ENCODE peak calls at places on chromosomes 1 and 21, in five cellular contexts. One of them, this sample, is unnamed.

GRCh38 chr1:94542088-94542671 is 621 bp upstream of the F3 start:
- DNase-seq in fibroblast of the aortic adventitia: no peak
- DNase-seq in coronary artery: no peak
- DNase-seq in GM10248: peak
- DNase-seq in uterus: peak
- DNase-seq in this sample: no peak

GRCh38 chr1:209871006-209871405 is 43.2 kb downstream of the UTP25 start:
- DNase-seq in fibroblast of the aortic adventitia: no peak
- DNase-seq in uterus: no peak
- DNase-seq in GM10248: no peak
- DNase-seq in coronary artery: no peak
- DNase-seq in this sample: no peak

GRCh38 chr1:58249729-58250586 is 296.6 kb downstream of the OMA1 start:
- DNase-seq in fibroblast of the aortic adventitia: peak
- DNase-seq in GM10248: peak
- DNase-seq in coronary artery: no peak
- DNase-seq in uterus: peak
- DNase-seq in this sample: no peak

GRCh38 chr1:172870901-172871606 is 179.7 kb downstream of the TNFSF18 start:
- DNase-seq in coronary artery: no peak
- DNase-seq in uterus: no peak
- DNase-seq in fibroblast of the aortic adventitia: no peak
- DNase-seq in GM10248: no peak
- DNase-seq in this sample: no peak

GRCh38 chr1:12756756-12757433 is 10.9 kb downstream of the CFAP107 start:
- DNase-seq in GM10248: no peak
- DNase-seq in uterus: no peak
- DNase-seq in fibroblast of the aortic adventitia: no peak
- DNase-seq in coronary artery: no peak
- DNase-seq in this sample: no peak

GRCh38 chr1:165369255-165369848 is 12.8 kb upstream of the LMX1A start:
- DNase-seq in GM10248: peak
- DNase-seq in fibroblast of the aortic adventitia: peak
- DNase-seq in uterus: peak
- DNase-seq in coronary artery: no peak
- DNase-seq in this sample: no peak

GRCh38 chr1:162370721-162371120 is 5.9 kb downstream of the SPATA46 start:
- DNase-seq in GM10248: no peak
- DNase-seq in fibroblast of the aortic adventitia: no peak
- DNase-seq in coronary artery: no peak
- DNase-seq in uterus: no peak
- DNase-seq in this sample: no peak

GRCh38 chr1:241639653-241640148 is 468 bp downstream of the CHML start:
- DNase-seq in fibroblast of the aortic adventitia: peak
- DNase-seq in coronary artery: peak
- DNase-seq in uterus: no peak
- DNase-seq in GM10248: peak
- DNase-seq in this sample: no peak

GRCh38 chr1:234772345-234773147 is 162.6 kb upstream of the IRF2BP2 start:
- DNase-seq in GM10248: peak
- DNase-seq in uterus: peak
- DNase-seq in fibroblast of the aortic adventitia: peak
- DNase-seq in coronary artery: peak
- DNase-seq in this sample: peak

GRCh38 chr1:224498574-224499170 is 64.1 kb upstream of the WDR26 start:
- DNase-seq in coronary artery: no peak
- DNase-seq in uterus: no peak
- DNase-seq in GM10248: no peak
- DNase-seq in fibroblast of the aortic adventitia: no peak
- DNase-seq in this sample: no peak

GRCh38 chr1:60111118-60111517 is 37.5 kb upstream of the C1orf87 start:
- DNase-seq in fibroblast of the aortic adventitia: no peak
- DNase-seq in uterus: no peak
- DNase-seq in GM10248: no peak
- DNase-seq in coronary artery: no peak
- DNase-seq in this sample: no peak

GRCh38 chr1:225458222-225458631 is 30.4 kb upstream of the LBR start:
- DNase-seq in GM10248: no peak
- DNase-seq in uterus: no peak
- DNase-seq in coronary artery: no peak
- DNase-seq in fibroblast of the aortic adventitia: peak
- DNase-seq in this sample: no peak

GRCh38 chr21:38853421-38853919 is 47.7 kb downstream of the ETS2 start:
- DNase-seq in coronary artery: no peak
- DNase-seq in fibroblast of the aortic adventitia: peak
- DNase-seq in GM10248: no peak
- DNase-seq in uterus: no peak
- DNase-seq in this sample: no peak

GRCh38 chr21:28906841-28907240 is 85.8 kb downstream of the LTN1 start:
- DNase-seq in coronary artery: no peak
- DNase-seq in uterus: no peak
- DNase-seq in fibroblast of the aortic adventitia: no peak
- DNase-seq in GM10248: no peak
- DNase-seq in this sample: no peak

GRCh38 chr1:166514067-166514466 is 325.2 kb upstream of the POGK start:
- DNase-seq in fibroblast of the aortic adventitia: no peak
- DNase-seq in uterus: no peak
- DNase-seq in coronary artery: no peak
- DNase-seq in GM10248: no peak
- DNase-seq in this sample: no peak

GRCh38 chr1:67355745-67356424 is 48.2 kb downstream of the IL12RB2 start:
- DNase-seq in GM10248: no peak
- DNase-seq in fibroblast of the aortic adventitia: peak
- DNase-seq in uterus: no peak
- DNase-seq in coronary artery: no peak
- DNase-seq in this sample: no peak

GRCh38 chr1:247241687-247242086 is 14.2 kb upstream of the VN1R5 start:
- DNase-seq in fibroblast of the aortic adventitia: no peak
- DNase-seq in uterus: no peak
- DNase-seq in GM10248: no peak
- DNase-seq in coronary artery: no peak
- DNase-seq in this sample: no peak

GRCh38 chr1:75625795-75626194 is 14.9 kb upstream of the SLC44A5 start:
- DNase-seq in fibroblast of the aortic adventitia: no peak
- DNase-seq in coronary artery: no peak
- DNase-seq in uterus: no peak
- DNase-seq in GM10248: no peak
- DNase-seq in this sample: no peak

GRCh38 chr1:170663011-170663410 is 920 bp upstream of the PRRX1 start:
- DNase-seq in coronary artery: no peak
- DNase-seq in uterus: no peak
- DNase-seq in GM10248: no peak
- DNase-seq in fibroblast of the aortic adventitia: peak
- DNase-seq in this sample: no peak

GRCh38 chr21:16304700-16305099 is 574.9 kb downstream of the USP25 start:
- DNase-seq in fibroblast of the aortic adventitia: peak
- DNase-seq in coronary artery: no peak
- DNase-seq in GM10248: no peak
- DNase-seq in uterus: no peak
- DNase-seq in this sample: no peak

GRCh38 chr1:221816899-221817298 is 75.0 kb upstream of the DUSP10 start:
- DNase-seq in coronary artery: no peak
- DNase-seq in uterus: no peak
- DNase-seq in fibroblast of the aortic adventitia: peak
- DNase-seq in GM10248: no peak
- DNase-seq in this sample: no peak

GRCh38 chr1:162087118-162087517 is 17.6 kb downstream of the NOS1AP start:
- DNase-seq in fibroblast of the aortic adventitia: no peak
- DNase-seq in GM10248: no peak
- DNase-seq in coronary artery: no peak
- DNase-seq in uterus: no peak
- DNase-seq in this sample: no peak

GRCh38 chr1:192436441-192437078 is 119.8 kb downstream of the RGS21 start:
- DNase-seq in coronary artery: no peak
- DNase-seq in GM10248: no peak
- DNase-seq in uterus: no peak
- DNase-seq in fibroblast of the aortic adventitia: no peak
- DNase-seq in this sample: no peak

GRCh38 chr1:202014915-202015676 is 4.7 kb downstream of the ELF3 start:
- DNase-seq in fibroblast of the aortic adventitia: no peak
- DNase-seq in GM10248: no peak
- DNase-seq in uterus: no peak
- DNase-seq in coronary artery: no peak
- DNase-seq in this sample: no peak

GRCh38 chr1:89322402-89322801 is 41.5 kb upstream of the GBP6 start:
- DNase-seq in uterus: no peak
- DNase-seq in fibroblast of the aortic adventitia: no peak
- DNase-seq in coronary artery: no peak
- DNase-seq in GM10248: no peak
- DNase-seq in this sample: no peak

GRCh38 chr1:3434406-3435110 is 19.9 kb upstream of the ARHGEF16 start:
- DNase-seq in GM10248: no peak
- DNase-seq in uterus: no peak
- DNase-seq in fibroblast of the aortic adventitia: no peak
- DNase-seq in coronary artery: no peak
- DNase-seq in this sample: no peak

GRCh38 chr1:80533178-80533577 is 1267.6 kb upstream of the ADGRL2 start:
- DNase-seq in GM10248: no peak
- DNase-seq in fibroblast of the aortic adventitia: no peak
- DNase-seq in uterus: no peak
- DNase-seq in coronary artery: no peak
- DNase-seq in this sample: no peak

DNA sequence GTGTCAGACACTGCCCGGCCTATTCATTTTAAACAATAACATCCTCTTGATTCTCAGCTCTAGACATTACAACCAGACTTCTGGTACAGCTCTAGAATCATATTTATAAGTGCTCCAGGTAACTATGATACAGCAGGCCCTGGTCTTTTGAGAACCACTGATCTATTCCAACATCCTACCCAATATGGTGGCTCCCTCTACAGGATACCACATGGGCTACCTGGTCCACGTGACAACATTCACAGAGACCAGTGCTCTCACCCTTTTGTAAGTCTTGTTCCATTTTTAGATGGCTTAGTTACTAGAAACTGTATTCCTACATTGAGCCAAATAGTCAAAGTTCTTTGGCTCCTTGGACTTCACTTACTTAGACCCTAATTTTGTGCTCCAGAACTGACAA is 102.9 kb downstream of the PTPN14 start:
- DNase-seq in coronary artery: no peak
- DNase-seq in uterus: no peak
- DNase-seq in fibroblast of the aortic adventitia: no peak
- DNase-seq in GM10248: no peak
- DNase-seq in this sample: no peak
- TF ChIP-seq CTCF in coronary artery: no peak
- TF ChIP-seq CTCF in uterus: no peak
- TF ChIP-seq CTCF in fibroblast of the aortic adventitia: no peak
- TF ChIP-seq CTCF in GM10248: no peak
- TF ChIP-seq CTCF in this sample: no peak

DNA sequence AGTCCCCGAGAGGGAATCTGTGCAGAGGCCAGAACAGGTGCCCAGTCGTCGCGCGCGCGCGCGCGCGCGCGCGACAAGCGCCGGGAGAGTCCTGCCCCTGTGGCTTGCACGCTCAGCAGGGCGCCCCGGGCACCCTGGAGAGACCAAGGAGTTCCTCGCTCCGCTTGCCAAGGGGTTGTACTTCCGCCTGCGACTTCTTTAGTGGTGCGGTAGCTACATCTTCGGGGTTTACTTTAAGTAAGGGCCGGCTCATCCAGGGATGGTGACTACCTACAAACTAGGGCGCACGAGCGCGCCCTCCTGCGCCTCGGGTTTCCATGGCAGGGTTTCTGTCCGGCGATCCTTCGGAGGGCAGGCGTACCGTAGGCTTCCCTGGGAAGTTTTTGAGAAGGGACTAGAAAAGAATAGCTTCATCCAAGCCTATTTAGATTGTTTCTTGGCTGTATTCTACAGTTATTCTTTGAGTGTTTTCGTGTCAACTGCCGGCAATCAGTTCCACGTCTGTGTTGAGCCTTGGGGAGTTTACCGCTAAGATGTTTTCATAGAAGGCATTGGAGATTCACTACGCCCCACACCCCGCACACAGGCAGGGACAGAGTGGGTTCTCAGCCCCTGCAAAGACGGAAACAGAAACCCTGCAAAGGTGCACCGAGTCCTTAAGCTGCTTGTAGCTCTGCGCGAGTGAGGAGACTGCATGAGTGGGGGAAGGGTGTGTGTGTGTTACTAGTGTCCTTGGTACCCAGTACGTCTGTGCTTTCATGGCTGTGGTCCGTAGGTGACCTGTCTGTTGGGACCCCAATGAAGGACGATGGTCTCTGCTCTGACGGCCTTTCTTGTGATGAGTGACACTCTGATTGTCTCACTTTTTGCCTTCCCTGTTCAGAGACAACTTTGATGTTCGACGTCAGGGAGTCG is 1.7 kb downstream of the LHX4 start:
- DNase-seq in fibroblast of the aortic adventitia: peak
- DNase-seq in uterus: no peak
- DNase-seq in coronary artery: no peak
- DNase-seq in GM10248: peak
- DNase-seq in this sample: no peak
- TF ChIP-seq CTCF in fibroblast of the aortic adventitia: no peak
- TF ChIP-seq CTCF in uterus: no peak
- TF ChIP-seq CTCF in coronary artery: no peak
- TF ChIP-seq CTCF in GM10248: no peak
- TF ChIP-seq CTCF in this sample: no peak

DNA sequence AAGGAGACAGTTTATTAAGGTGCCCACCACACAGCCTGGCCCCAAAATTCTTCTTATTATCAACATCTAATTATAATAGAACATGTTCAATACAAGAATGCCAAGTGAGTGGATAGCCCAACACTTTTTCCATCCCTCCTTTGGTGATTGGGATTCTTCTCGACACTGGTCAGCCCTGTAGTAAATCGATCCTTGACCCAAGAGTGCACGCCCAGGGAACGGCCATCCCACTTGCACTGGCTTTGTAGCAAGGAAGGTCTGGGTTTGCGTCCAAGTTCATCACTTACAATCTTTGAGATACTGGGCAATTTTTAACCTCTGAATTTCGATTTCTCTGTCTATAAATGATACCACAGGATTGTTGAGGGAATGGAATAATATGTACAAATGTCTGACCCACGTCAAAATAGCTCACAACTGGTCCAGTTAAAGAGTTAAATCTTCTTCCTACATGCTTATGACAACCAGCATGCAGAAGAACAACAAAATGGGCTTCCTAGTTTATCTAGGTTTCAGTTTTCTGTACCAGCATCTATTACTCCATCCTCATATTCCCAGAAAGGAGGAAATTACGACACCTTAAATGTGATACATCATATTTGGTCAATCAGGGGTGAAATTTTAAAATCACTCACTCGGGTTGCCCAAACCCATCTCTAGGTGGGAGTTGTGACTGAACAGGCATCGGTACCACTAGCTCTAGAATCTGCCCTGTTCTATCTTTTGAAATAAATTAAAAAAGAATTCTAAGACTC is 161.8 kb downstream of the CLIC6 start:
- DNase-seq in GM10248: no peak
- DNase-seq in uterus: no peak
- DNase-seq in fibroblast of the aortic adventitia: no peak
- DNase-seq in coronary artery: no peak
- DNase-seq in this sample: no peak
- TF ChIP-seq CTCF in GM10248: no peak
- TF ChIP-seq CTCF in uterus: no peak
- TF ChIP-seq CTCF in fibroblast of the aortic adventitia: no peak
- TF ChIP-seq CTCF in coronary artery: no peak
- TF ChIP-seq CTCF in this sample: no peak

DNA sequence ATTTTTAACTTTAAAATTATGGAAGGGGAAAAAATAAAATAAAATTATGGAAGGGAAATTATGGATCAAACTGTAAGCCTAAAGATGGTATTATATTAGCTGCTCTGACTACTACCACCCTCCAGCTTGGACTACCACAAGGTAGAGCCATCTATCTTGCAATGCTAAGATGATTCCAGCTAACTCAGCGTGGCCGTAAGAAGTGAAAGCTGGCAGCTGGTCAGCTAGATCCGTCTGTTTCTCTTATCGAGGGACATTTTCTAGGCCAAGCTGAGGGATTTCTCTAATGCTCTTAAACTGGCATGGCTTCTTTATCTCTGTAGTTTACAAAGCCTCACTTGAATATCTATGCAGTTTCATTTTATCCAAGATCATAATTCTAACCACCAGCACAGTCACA is 31.5 kb downstream of the LYST start:
- DNase-seq in fibroblast of the aortic adventitia: peak
- DNase-seq in GM10248: no peak
- DNase-seq in coronary artery: no peak
- DNase-seq in uterus: peak
- DNase-seq in this sample: no peak
- TF ChIP-seq CTCF in fibroblast of the aortic adventitia: peak
- TF ChIP-seq CTCF in GM10248: no peak
- TF ChIP-seq CTCF in coronary artery: no peak
- TF ChIP-seq CTCF in uterus: no peak
- TF ChIP-seq CTCF in this sample: no peak